ENCODE peak calls at places on chromosomes 1 and 21, in five cellular contexts. One of them, this sample, is unnamed.

GRCh38 chr1:21110163-21110562 is 66.5 kb downstream of the EIF4G3 start:
- DNase-seq in hippocampal formation: no peak
- DNase-seq in activated CD8-positive, alpha-beta memory T cell treated with anti-CD3 and anti-CD28 coated beads, Interleukin-2, amount 10 ng/mL, durations not matched to agents 7 days and 5 days: no peak
- DNase-seq in stimulated activated CD8-positive, alpha-beta memory T cell treated with anti-CD3 and anti-CD28 coated beads, Interleukin-7, amount 100 ng/mL, for 1 hour: no peak
- DNase-seq in fibroblast of villous mesenchyme: no peak
- DNase-seq in this sample: no peak

GRCh38 chr1:86965012-86965826 is 50.8 kb downstream of the HS2ST1 start:
- DNase-seq in hippocampal formation: peak
- DNase-seq in activated CD8-positive, alpha-beta memory T cell treated with anti-CD3 and anti-CD28 coated beads, Interleukin-2, amount 10 ng/mL, durations not matched to agents 7 days and 5 days: no peak
- DNase-seq in stimulated activated CD8-positive, alpha-beta memory T cell treated with anti-CD3 and anti-CD28 coated beads, Interleukin-7, amount 100 ng/mL, for 1 hour: no peak
- DNase-seq in fibroblast of villous mesenchyme: peak
- DNase-seq in this sample: peak

GRCh38 chr1:25028910-25029599 is 99.0 kb upstream of the RUNX3 start:
- DNase-seq in hippocampal formation: no peak
- DNase-seq in activated CD8-positive, alpha-beta memory T cell treated with anti-CD3 and anti-CD28 coated beads, Interleukin-2, amount 10 ng/mL, durations not matched to agents 7 days and 5 days: peak
- DNase-seq in stimulated activated CD8-positive, alpha-beta memory T cell treated with anti-CD3 and anti-CD28 coated beads, Interleukin-7, amount 100 ng/mL, for 1 hour: no peak
- DNase-seq in fibroblast of villous mesenchyme: no peak
- DNase-seq in this sample: no peak

GRCh38 chr1:94961994-94962744 is 35.3 kb upstream of the CNN3 start:
- DNase-seq in hippocampal formation: no peak
- DNase-seq in activated CD8-positive, alpha-beta memory T cell treated with anti-CD3 and anti-CD28 coated beads, Interleukin-2, amount 10 ng/mL, durations not matched to agents 7 days and 5 days: no peak
- DNase-seq in stimulated activated CD8-positive, alpha-beta memory T cell treated with anti-CD3 and anti-CD28 coated beads, Interleukin-7, amount 100 ng/mL, for 1 hour: no peak
- DNase-seq in fibroblast of villous mesenchyme: peak
- DNase-seq in this sample: no peak

GRCh38 chr21:35850029-35850428 is 210.3 kb downstream of the SETD4 start:
- DNase-seq in hippocampal formation: no peak
- DNase-seq in activated CD8-positive, alpha-beta memory T cell treated with anti-CD3 and anti-CD28 coated beads, Interleukin-2, amount 10 ng/mL, durations not matched to agents 7 days and 5 days: no peak
- DNase-seq in stimulated activated CD8-positive, alpha-beta memory T cell treated with anti-CD3 and anti-CD28 coated beads, Interleukin-7, amount 100 ng/mL, for 1 hour: no peak
- DNase-seq in fibroblast of villous mesenchyme: peak
- DNase-seq in this sample: no peak

GRCh38 chr1:164641353-164641730 is 82.4 kb downstream of the PBX1 start:
- DNase-seq in hippocampal formation: no peak
- DNase-seq in activated CD8-positive, alpha-beta memory T cell treated with anti-CD3 and anti-CD28 coated beads, Interleukin-2, amount 10 ng/mL, durations not matched to agents 7 days and 5 days: no peak
- DNase-seq in stimulated activated CD8-positive, alpha-beta memory T cell treated with anti-CD3 and anti-CD28 coated beads, Interleukin-7, amount 100 ng/mL, for 1 hour: no peak
- DNase-seq in fibroblast of villous mesenchyme: peak
- DNase-seq in this sample: peak

GRCh38 chr1:11806307-11806936 is 431 bp downstream of the CLCN6 start:
- DNase-seq in hippocampal formation: peak
- DNase-seq in activated CD8-positive, alpha-beta memory T cell treated with anti-CD3 and anti-CD28 coated beads, Interleukin-2, amount 10 ng/mL, durations not matched to agents 7 days and 5 days: peak
- DNase-seq in stimulated activated CD8-positive, alpha-beta memory T cell treated with anti-CD3 and anti-CD28 coated beads, Interleukin-7, amount 100 ng/mL, for 1 hour: no peak
- DNase-seq in fibroblast of villous mesenchyme: peak
- DNase-seq in this sample: no peak

GRCh38 chr1:61182049-61182448 is 99.7 kb downstream of the NFIA start:
- DNase-seq in hippocampal formation: no peak
- DNase-seq in activated CD8-positive, alpha-beta memory T cell treated with anti-CD3 and anti-CD28 coated beads, Interleukin-2, amount 10 ng/mL, durations not matched to agents 7 days and 5 days: no peak
- DNase-seq in stimulated activated CD8-positive, alpha-beta memory T cell treated with anti-CD3 and anti-CD28 coated beads, Interleukin-7, amount 100 ng/mL, for 1 hour: no peak
- DNase-seq in fibroblast of villous mesenchyme: peak
- DNase-seq in this sample: no peak

GRCh38 chr1:201795066-201795465 is 33.9 kb upstream of the IPO9 start:
- DNase-seq in hippocampal formation: no peak
- DNase-seq in activated CD8-positive, alpha-beta memory T cell treated with anti-CD3 and anti-CD28 coated beads, Interleukin-2, amount 10 ng/mL, durations not matched to agents 7 days and 5 days: no peak
- DNase-seq in stimulated activated CD8-positive, alpha-beta memory T cell treated with anti-CD3 and anti-CD28 coated beads, Interleukin-7, amount 100 ng/mL, for 1 hour: no peak
- DNase-seq in fibroblast of villous mesenchyme: peak
- DNase-seq in this sample: peak

GRCh38 chr1:51433269-51433971 is 85.6 kb downstream of the EPS15 start:
- DNase-seq in hippocampal formation: no peak
- DNase-seq in activated CD8-positive, alpha-beta memory T cell treated with anti-CD3 and anti-CD28 coated beads, Interleukin-2, amount 10 ng/mL, durations not matched to agents 7 days and 5 days: no peak
- DNase-seq in stimulated activated CD8-positive, alpha-beta memory T cell treated with anti-CD3 and anti-CD28 coated beads, Interleukin-7, amount 100 ng/mL, for 1 hour: no peak
- DNase-seq in fibroblast of villous mesenchyme: no peak
- DNase-seq in this sample: peak

GRCh38 chr1:248225537-248225936 is 5.7 kb upstream of the OR2M4 start:
- DNase-seq in hippocampal formation: no peak
- DNase-seq in activated CD8-positive, alpha-beta memory T cell treated with anti-CD3 and anti-CD28 coated beads, Interleukin-2, amount 10 ng/mL, durations not matched to agents 7 days and 5 days: no peak
- DNase-seq in stimulated activated CD8-positive, alpha-beta memory T cell treated with anti-CD3 and anti-CD28 coated beads, Interleukin-7, amount 100 ng/mL, for 1 hour: no peak
- DNase-seq in fibroblast of villous mesenchyme: no peak
- DNase-seq in this sample: no peak

GRCh38 chr1:9058465-9058864 is 11.0 kb downstream of the SLC2A5 start:
- DNase-seq in hippocampal formation: no peak
- DNase-seq in activated CD8-positive, alpha-beta memory T cell treated with anti-CD3 and anti-CD28 coated beads, Interleukin-2, amount 10 ng/mL, durations not matched to agents 7 days and 5 days: no peak
- DNase-seq in stimulated activated CD8-positive, alpha-beta memory T cell treated with anti-CD3 and anti-CD28 coated beads, Interleukin-7, amount 100 ng/mL, for 1 hour: no peak
- DNase-seq in fibroblast of villous mesenchyme: peak
- DNase-seq in this sample: no peak

GRCh38 chr1:56535949-56536348 is 43.4 kb downstream of the PLPP3 start:
- DNase-seq in hippocampal formation: no peak
- DNase-seq in activated CD8-positive, alpha-beta memory T cell treated with anti-CD3 and anti-CD28 coated beads, Interleukin-2, amount 10 ng/mL, durations not matched to agents 7 days and 5 days: no peak
- DNase-seq in stimulated activated CD8-positive, alpha-beta memory T cell treated with anti-CD3 and anti-CD28 coated beads, Interleukin-7, amount 100 ng/mL, for 1 hour: no peak
- DNase-seq in fibroblast of villous mesenchyme: no peak
- DNase-seq in this sample: no peak

GRCh38 chr1:109404838-109405237 is 7.1 kb upstream of the SORT1 start:
- DNase-seq in hippocampal formation: no peak
- DNase-seq in activated CD8-positive, alpha-beta memory T cell treated with anti-CD3 and anti-CD28 coated beads, Interleukin-2, amount 10 ng/mL, durations not matched to agents 7 days and 5 days: peak
- DNase-seq in stimulated activated CD8-positive, alpha-beta memory T cell treated with anti-CD3 and anti-CD28 coated beads, Interleukin-7, amount 100 ng/mL, for 1 hour: no peak
- DNase-seq in fibroblast of villous mesenchyme: no peak
- DNase-seq in this sample: no peak

GRCh38 chr1:179599623-179600249 is 8.1 kb downstream of the TDRD5 start:
- DNase-seq in hippocampal formation: no peak
- DNase-seq in activated CD8-positive, alpha-beta memory T cell treated with anti-CD3 and anti-CD28 coated beads, Interleukin-2, amount 10 ng/mL, durations not matched to agents 7 days and 5 days: no peak
- DNase-seq in stimulated activated CD8-positive, alpha-beta memory T cell treated with anti-CD3 and anti-CD28 coated beads, Interleukin-7, amount 100 ng/mL, for 1 hour: no peak
- DNase-seq in fibroblast of villous mesenchyme: peak
- DNase-seq in this sample: peak

GRCh38 chr1:111963985-111964738 is 25.3 kb downstream of the KCND3 start:
- DNase-seq in hippocampal formation: no peak
- DNase-seq in activated CD8-positive, alpha-beta memory T cell treated with anti-CD3 and anti-CD28 coated beads, Interleukin-2, amount 10 ng/mL, durations not matched to agents 7 days and 5 days: no peak
- DNase-seq in stimulated activated CD8-positive, alpha-beta memory T cell treated with anti-CD3 and anti-CD28 coated beads, Interleukin-7, amount 100 ng/mL, for 1 hour: no peak
- DNase-seq in fibroblast of villous mesenchyme: no peak
- DNase-seq in this sample: no peak

GRCh38 chr1:10530756-10531155 is 56.0 kb downstream of the PEX14 start:
- DNase-seq in hippocampal formation: no peak
- DNase-seq in activated CD8-positive, alpha-beta memory T cell treated with anti-CD3 and anti-CD28 coated beads, Interleukin-2, amount 10 ng/mL, durations not matched to agents 7 days and 5 days: no peak
- DNase-seq in stimulated activated CD8-positive, alpha-beta memory T cell treated with anti-CD3 and anti-CD28 coated beads, Interleukin-7, amount 100 ng/mL, for 1 hour: no peak
- DNase-seq in fibroblast of villous mesenchyme: peak
- DNase-seq in this sample: peak

GRCh38 chr1:111937147-111937725 is 52.2 kb downstream of the KCND3 start:
- DNase-seq in hippocampal formation: no peak
- DNase-seq in activated CD8-positive, alpha-beta memory T cell treated with anti-CD3 and anti-CD28 coated beads, Interleukin-2, amount 10 ng/mL, durations not matched to agents 7 days and 5 days: no peak
- DNase-seq in stimulated activated CD8-positive, alpha-beta memory T cell treated with anti-CD3 and anti-CD28 coated beads, Interleukin-7, amount 100 ng/mL, for 1 hour: no peak
- DNase-seq in fibroblast of villous mesenchyme: no peak
- DNase-seq in this sample: no peak

GRCh38 chr1:121483234-121483633 is 298.5 kb downstream of the SRGAP2C start:
- DNase-seq in hippocampal formation: no peak
- DNase-seq in activated CD8-positive, alpha-beta memory T cell treated with anti-CD3 and anti-CD28 coated beads, Interleukin-2, amount 10 ng/mL, durations not matched to agents 7 days and 5 days: no peak
- DNase-seq in stimulated activated CD8-positive, alpha-beta memory T cell treated with anti-CD3 and anti-CD28 coated beads, Interleukin-7, amount 100 ng/mL, for 1 hour: no peak
- DNase-seq in fibroblast of villous mesenchyme: peak
- DNase-seq in this sample: no peak

GRCh38 chr21:32193066-32193465 is 85.8 kb downstream of the MIS18A start:
- DNase-seq in hippocampal formation: no peak
- DNase-seq in activated CD8-positive, alpha-beta memory T cell treated with anti-CD3 and anti-CD28 coated beads, Interleukin-2, amount 10 ng/mL, durations not matched to agents 7 days and 5 days: no peak
- DNase-seq in stimulated activated CD8-positive, alpha-beta memory T cell treated with anti-CD3 and anti-CD28 coated beads, Interleukin-7, amount 100 ng/mL, for 1 hour: no peak
- DNase-seq in fibroblast of villous mesenchyme: no peak
- DNase-seq in this sample: no peak

GRCh38 chr1:62834400-62834987 is 50.6 kb downstream of the ATG4C start:
- DNase-seq in hippocampal formation: no peak
- DNase-seq in activated CD8-positive, alpha-beta memory T cell treated with anti-CD3 and anti-CD28 coated beads, Interleukin-2, amount 10 ng/mL, durations not matched to agents 7 days and 5 days: no peak
- DNase-seq in stimulated activated CD8-positive, alpha-beta memory T cell treated with anti-CD3 and anti-CD28 coated beads, Interleukin-7, amount 100 ng/mL, for 1 hour: no peak
- DNase-seq in fibroblast of villous mesenchyme: no peak
- DNase-seq in this sample: no peak

GRCh38 chr1:39639333-39640130 is at the start of gene HEYL:
- DNase-seq in hippocampal formation: no peak
- DNase-seq in activated CD8-positive, alpha-beta memory T cell treated with anti-CD3 and anti-CD28 coated beads, Interleukin-2, amount 10 ng/mL, durations not matched to agents 7 days and 5 days: peak
- DNase-seq in stimulated activated CD8-positive, alpha-beta memory T cell treated with anti-CD3 and anti-CD28 coated beads, Interleukin-7, amount 100 ng/mL, for 1 hour: peak
- DNase-seq in fibroblast of villous mesenchyme: peak
- DNase-seq in this sample: no peak

GRCh38 chr1:178529364-178530036 is 16.6 kb downstream of the TEX35 start:
- DNase-seq in hippocampal formation: no peak
- DNase-seq in activated CD8-positive, alpha-beta memory T cell treated with anti-CD3 and anti-CD28 coated beads, Interleukin-2, amount 10 ng/mL, durations not matched to agents 7 days and 5 days: no peak
- DNase-seq in stimulated activated CD8-positive, alpha-beta memory T cell treated with anti-CD3 and anti-CD28 coated beads, Interleukin-7, amount 100 ng/mL, for 1 hour: no peak
- DNase-seq in fibroblast of villous mesenchyme: no peak
- DNase-seq in this sample: no peak

GRCh38 chr1:229133151-229133550 is 137.8 kb upstream of the RAB4A start:
- DNase-seq in hippocampal formation: no peak
- DNase-seq in activated CD8-positive, alpha-beta memory T cell treated with anti-CD3 and anti-CD28 coated beads, Interleukin-2, amount 10 ng/mL, durations not matched to agents 7 days and 5 days: no peak
- DNase-seq in stimulated activated CD8-positive, alpha-beta memory T cell treated with anti-CD3 and anti-CD28 coated beads, Interleukin-7, amount 100 ng/mL, for 1 hour: no peak
- DNase-seq in fibroblast of villous mesenchyme: no peak
- DNase-seq in this sample: no peak

GRCh38 chr1:1768249-1768992 is 9.8 kb downstream of the NADK start:
- DNase-seq in hippocampal formation: no peak
- DNase-seq in activated CD8-positive, alpha-beta memory T cell treated with anti-CD3 and anti-CD28 coated beads, Interleukin-2, amount 10 ng/mL, durations not matched to agents 7 days and 5 days: no peak
- DNase-seq in stimulated activated CD8-positive, alpha-beta memory T cell treated with anti-CD3 and anti-CD28 coated beads, Interleukin-7, amount 100 ng/mL, for 1 hour: no peak
- DNase-seq in fibroblast of villous mesenchyme: no peak
- DNase-seq in this sample: no peak

GRCh38 chr1:43319766-43320165 is 17.9 kb upstream of the MPL start:
- DNase-seq in hippocampal formation: no peak
- DNase-seq in activated CD8-positive, alpha-beta memory T cell treated with anti-CD3 and anti-CD28 coated beads, Interleukin-2, amount 10 ng/mL, durations not matched to agents 7 days and 5 days: no peak
- DNase-seq in stimulated activated CD8-positive, alpha-beta memory T cell treated with anti-CD3 and anti-CD28 coated beads, Interleukin-7, amount 100 ng/mL, for 1 hour: no peak
- DNase-seq in fibroblast of villous mesenchyme: no peak
- DNase-seq in this sample: no peak

GRCh38 chr1:223712184-223712855 is at the start of gene CAPN2:
- DNase-seq in hippocampal formation: peak
- DNase-seq in activated CD8-positive, alpha-beta memory T cell treated with anti-CD3 and anti-CD28 coated beads, Interleukin-2, amount 10 ng/mL, durations not matched to agents 7 days and 5 days: peak
- DNase-seq in stimulated activated CD8-positive, alpha-beta memory T cell treated with anti-CD3 and anti-CD28 coated beads, Interleukin-7, amount 100 ng/mL, for 1 hour: no peak
- DNase-seq in fibroblast of villous mesenchyme: peak
- DNase-seq in this sample: peak

GRCh38 chr1:77220687-77221463 is 1.6 kb upstream of the PIGK start:
- DNase-seq in hippocampal formation: no peak
- DNase-seq in activated CD8-positive, alpha-beta memory T cell treated with anti-CD3 and anti-CD28 coated beads, Interleukin-2, amount 10 ng/mL, durations not matched to agents 7 days and 5 days: no peak
- DNase-seq in stimulated activated CD8-positive, alpha-beta memory T cell treated with anti-CD3 and anti-CD28 coated beads, Interleukin-7, amount 100 ng/mL, for 1 hour: no peak
- DNase-seq in fibroblast of villous mesenchyme: peak
- DNase-seq in this sample: no peak

GRCh38 chr21:40043866-40044265 is 176.6 kb downstream of the PCP4 start:
- DNase-seq in hippocampal formation: no peak
- DNase-seq in activated CD8-positive, alpha-beta memory T cell treated with anti-CD3 and anti-CD28 coated beads, Interleukin-2, amount 10 ng/mL, durations not matched to agents 7 days and 5 days: no peak
- DNase-seq in stimulated activated CD8-positive, alpha-beta memory T cell treated with anti-CD3 and anti-CD28 coated beads, Interleukin-7, amount 100 ng/mL, for 1 hour: no peak
- DNase-seq in fibroblast of villous mesenchyme: no peak
- DNase-seq in this sample: no peak

GRCh38 chr1:216500273-216500967 is 77.2 kb upstream of the USH2A start:
- DNase-seq in hippocampal formation: no peak
- DNase-seq in activated CD8-positive, alpha-beta memory T cell treated with anti-CD3 and anti-CD28 coated beads, Interleukin-2, amount 10 ng/mL, durations not matched to agents 7 days and 5 days: no peak
- DNase-seq in stimulated activated CD8-positive, alpha-beta memory T cell treated with anti-CD3 and anti-CD28 coated beads, Interleukin-7, amount 100 ng/mL, for 1 hour: no peak
- DNase-seq in fibroblast of villous mesenchyme: no peak
- DNase-seq in this sample: no peak

GRCh38 chr1:225629483-225629882 is 23.4 kb downstream of the ENAH start:
- DNase-seq in hippocampal formation: no peak
- DNase-seq in activated CD8-positive, alpha-beta memory T cell treated with anti-CD3 and anti-CD28 coated beads, Interleukin-2, amount 10 ng/mL, durations not matched to agents 7 days and 5 days: no peak
- DNase-seq in stimulated activated CD8-positive, alpha-beta memory T cell treated with anti-CD3 and anti-CD28 coated beads, Interleukin-7, amount 100 ng/mL, for 1 hour: no peak
- DNase-seq in fibroblast of villous mesenchyme: no peak
- DNase-seq in this sample: no peak

GRCh38 chr1:155308493-155309422 is at the start of gene FDPS:
- DNase-seq in hippocampal formation: peak
- DNase-seq in activated CD8-positive, alpha-beta memory T cell treated with anti-CD3 and anti-CD28 coated beads, Interleukin-2, amount 10 ng/mL, durations not matched to agents 7 days and 5 days: peak
- DNase-seq in stimulated activated CD8-positive, alpha-beta memory T cell treated with anti-CD3 and anti-CD28 coated beads, Interleukin-7, amount 100 ng/mL, for 1 hour: peak
- DNase-seq in fibroblast of villous mesenchyme: peak
- DNase-seq in this sample: peak

GRCh38 chr1:220484135-220484534 is 43.8 kb upstream of the MARK1 start:
- DNase-seq in hippocampal formation: no peak
- DNase-seq in activated CD8-positive, alpha-beta memory T cell treated with anti-CD3 and anti-CD28 coated beads, Interleukin-2, amount 10 ng/mL, durations not matched to agents 7 days and 5 days: no peak
- DNase-seq in stimulated activated CD8-positive, alpha-beta memory T cell treated with anti-CD3 and anti-CD28 coated beads, Interleukin-7, amount 100 ng/mL, for 1 hour: no peak
- DNase-seq in fibroblast of villous mesenchyme: no peak
- DNase-seq in this sample: no peak

GRCh38 chr1:234933475-234933874 is 195.2 kb downstream of the TOMM20 start:
- DNase-seq in hippocampal formation: peak
- DNase-seq in activated CD8-positive, alpha-beta memory T cell treated with anti-CD3 and anti-CD28 coated beads, Interleukin-2, amount 10 ng/mL, durations not matched to agents 7 days and 5 days: peak
- DNase-seq in stimulated activated CD8-positive, alpha-beta memory T cell treated with anti-CD3 and anti-CD28 coated beads, Interleukin-7, amount 100 ng/mL, for 1 hour: no peak
- DNase-seq in fibroblast of villous mesenchyme: peak
- DNase-seq in this sample: peak

GRCh38 chr1:103461171-103462105 is 64.1 kb upstream of the RNPC3 start:
- DNase-seq in hippocampal formation: peak
- DNase-seq in activated CD8-positive, alpha-beta memory T cell treated with anti-CD3 and anti-CD28 coated beads, Interleukin-2, amount 10 ng/mL, durations not matched to agents 7 days and 5 days: no peak
- DNase-seq in stimulated activated CD8-positive, alpha-beta memory T cell treated with anti-CD3 and anti-CD28 coated beads, Interleukin-7, amount 100 ng/mL, for 1 hour: no peak
- DNase-seq in fibroblast of villous mesenchyme: peak
- DNase-seq in this sample: peak

GRCh38 chr1:207336559-207337467 is 15.3 kb downstream of the CD55 start:
- DNase-seq in hippocampal formation: no peak
- DNase-seq in activated CD8-positive, alpha-beta memory T cell treated with anti-CD3 and anti-CD28 coated beads, Interleukin-2, amount 10 ng/mL, durations not matched to agents 7 days and 5 days: peak
- DNase-seq in stimulated activated CD8-positive, alpha-beta memory T cell treated with anti-CD3 and anti-CD28 coated beads, Interleukin-7, amount 100 ng/mL, for 1 hour: no peak
- DNase-seq in fibroblast of villous mesenchyme: no peak
- DNase-seq in this sample: no peak

This sample was measured in A172.